ENCODE peak calls at places on chromosomes 16 and 17, in eight cellular contexts. One of them, this sample, is unnamed.

GRCh38 chr17:72774251-72774650 is 318.2 kb downstream of the SLC39A11 start:
- DNase-seq in foreskin fibroblast: no peak
- DNase-seq in stimulated activated CD4-positive, alpha-beta T cell treated with anti-CD3 and anti-CD28 coated beads, Interleukin-15, amount 100 ng/mL, for 1 hour: no peak
- DNase-seq in activated T-cell treated with anti-CD3 and anti-CD28 coated beads, Interleukin-2, amount 50 U/mL, for 48 hours: no peak
- DNase-seq in adipocyte: no peak
- DNase-seq in kidney epithelial cell: no peak
- DNase-seq in CD4-positive, alpha-beta T cell: no peak
- DNase-seq in activated T-helper 1 cell treated with anti-CD3 and anti-CD28 coated beads, Interleukin-2, amount 50 U/mL, for 16 hours: no peak
- DNase-seq in this sample: no peak

GRCh38 chr16:85391175-85391707 is 221.9 kb upstream of the GSE1 start:
- DNase-seq in foreskin fibroblast: no peak
- DNase-seq in stimulated activated CD4-positive, alpha-beta T cell treated with anti-CD3 and anti-CD28 coated beads, Interleukin-15, amount 100 ng/mL, for 1 hour: no peak
- DNase-seq in activated T-cell treated with anti-CD3 and anti-CD28 coated beads, Interleukin-2, amount 50 U/mL, for 48 hours: no peak
- DNase-seq in adipocyte: no peak
- DNase-seq in kidney epithelial cell: no peak
- DNase-seq in CD4-positive, alpha-beta T cell: no peak
- DNase-seq in activated T-helper 1 cell treated with anti-CD3 and anti-CD28 coated beads, Interleukin-2, amount 50 U/mL, for 16 hours: no peak
- DNase-seq in this sample: no peak

GRCh38 chr17:51442112-51442865 is 181.9 kb downstream of the UTP18 start:
- DNase-seq in foreskin fibroblast: no peak
- DNase-seq in stimulated activated CD4-positive, alpha-beta T cell treated with anti-CD3 and anti-CD28 coated beads, Interleukin-15, amount 100 ng/mL, for 1 hour: no peak
- DNase-seq in activated T-cell treated with anti-CD3 and anti-CD28 coated beads, Interleukin-2, amount 50 U/mL, for 48 hours: no peak
- DNase-seq in adipocyte: no peak
- DNase-seq in kidney epithelial cell: no peak
- DNase-seq in CD4-positive, alpha-beta T cell: no peak
- DNase-seq in activated T-helper 1 cell treated with anti-CD3 and anti-CD28 coated beads, Interleukin-2, amount 50 U/mL, for 16 hours: no peak
- DNase-seq in this sample: no peak

GRCh38 chr17:3963214-3964201 is 729 bp downstream of the ATP2A3 start:
- DNase-seq in foreskin fibroblast: no peak
- DNase-seq in stimulated activated CD4-positive, alpha-beta T cell treated with anti-CD3 and anti-CD28 coated beads, Interleukin-15, amount 100 ng/mL, for 1 hour: peak; percentile 46
- DNase-seq in activated T-cell treated with anti-CD3 and anti-CD28 coated beads, Interleukin-2, amount 50 U/mL, for 48 hours: peak; percentile 74
- DNase-seq in adipocyte: no peak
- DNase-seq in kidney epithelial cell: no peak
- DNase-seq in CD4-positive, alpha-beta T cell: peak; percentile 57
- DNase-seq in activated T-helper 1 cell treated with anti-CD3 and anti-CD28 coated beads, Interleukin-2, amount 50 U/mL, for 16 hours: peak; percentile 48
- DNase-seq in this sample: no peak

GRCh38 chr17:38711792-38712571 is 6.9 kb downstream of the MLLT6 start:
- DNase-seq in foreskin fibroblast: no peak
- DNase-seq in stimulated activated CD4-positive, alpha-beta T cell treated with anti-CD3 and anti-CD28 coated beads, Interleukin-15, amount 100 ng/mL, for 1 hour: no peak
- DNase-seq in activated T-cell treated with anti-CD3 and anti-CD28 coated beads, Interleukin-2, amount 50 U/mL, for 48 hours: no peak
- DNase-seq in adipocyte: no peak
- DNase-seq in kidney epithelial cell: no peak
- DNase-seq in CD4-positive, alpha-beta T cell: no peak
- DNase-seq in activated T-helper 1 cell treated with anti-CD3 and anti-CD28 coated beads, Interleukin-2, amount 50 U/mL, for 16 hours: no peak
- DNase-seq in this sample: no peak

GRCh38 chr17:58447039-58447975 is 30.0 kb upstream of the RNF43 start:
- DNase-seq in foreskin fibroblast: peak; percentile 68
- DNase-seq in stimulated activated CD4-positive, alpha-beta T cell treated with anti-CD3 and anti-CD28 coated beads, Interleukin-15, amount 100 ng/mL, for 1 hour: peak; percentile 5
- DNase-seq in activated T-cell treated with anti-CD3 and anti-CD28 coated beads, Interleukin-2, amount 50 U/mL, for 48 hours: peak; percentile 80
- DNase-seq in adipocyte: peak; percentile 64
- DNase-seq in kidney epithelial cell: peak; percentile 51
- DNase-seq in CD4-positive, alpha-beta T cell: peak; percentile 36
- DNase-seq in activated T-helper 1 cell treated with anti-CD3 and anti-CD28 coated beads, Interleukin-2, amount 50 U/mL, for 16 hours: no peak
- DNase-seq in this sample: no peak

GRCh38 chr17:14006249-14006942 is 62.9 kb upstream of the COX10 start:
- DNase-seq in foreskin fibroblast: no peak
- DNase-seq in stimulated activated CD4-positive, alpha-beta T cell treated with anti-CD3 and anti-CD28 coated beads, Interleukin-15, amount 100 ng/mL, for 1 hour: no peak
- DNase-seq in activated T-cell treated with anti-CD3 and anti-CD28 coated beads, Interleukin-2, amount 50 U/mL, for 48 hours: no peak
- DNase-seq in adipocyte: no peak
- DNase-seq in kidney epithelial cell: no peak
- DNase-seq in CD4-positive, alpha-beta T cell: no peak
- DNase-seq in activated T-helper 1 cell treated with anti-CD3 and anti-CD28 coated beads, Interleukin-2, amount 50 U/mL, for 16 hours: no peak
- DNase-seq in this sample: no peak

GRCh38 chr17:21280081-21280518 is 4.4 kb upstream of the MAP2K3 start:
- DNase-seq in foreskin fibroblast: peak; percentile 73
- DNase-seq in stimulated activated CD4-positive, alpha-beta T cell treated with anti-CD3 and anti-CD28 coated beads, Interleukin-15, amount 100 ng/mL, for 1 hour: peak; percentile 78
- DNase-seq in activated T-cell treated with anti-CD3 and anti-CD28 coated beads, Interleukin-2, amount 50 U/mL, for 48 hours: peak; percentile 95
- DNase-seq in adipocyte: peak; percentile 91
- DNase-seq in kidney epithelial cell: no peak
- DNase-seq in CD4-positive, alpha-beta T cell: peak; percentile 89
- DNase-seq in activated T-helper 1 cell treated with anti-CD3 and anti-CD28 coated beads, Interleukin-2, amount 50 U/mL, for 16 hours: peak; percentile 89
- DNase-seq in this sample: peak; percentile 92

GRCh38 chr17:27937026-27937546 is 43.9 kb upstream of the LYRM9 start:
- DNase-seq in foreskin fibroblast: no peak
- DNase-seq in stimulated activated CD4-positive, alpha-beta T cell treated with anti-CD3 and anti-CD28 coated beads, Interleukin-15, amount 100 ng/mL, for 1 hour: no peak
- DNase-seq in activated T-cell treated with anti-CD3 and anti-CD28 coated beads, Interleukin-2, amount 50 U/mL, for 48 hours: no peak
- DNase-seq in adipocyte: no peak
- DNase-seq in kidney epithelial cell: no peak
- DNase-seq in CD4-positive, alpha-beta T cell: no peak
- DNase-seq in activated T-helper 1 cell treated with anti-CD3 and anti-CD28 coated beads, Interleukin-2, amount 50 U/mL, for 16 hours: no peak
- DNase-seq in this sample: no peak

GRCh38 chr17:78765821-78766220 is 16.3 kb downstream of the CYTH1 start:
- DNase-seq in foreskin fibroblast: no peak
- DNase-seq in stimulated activated CD4-positive, alpha-beta T cell treated with anti-CD3 and anti-CD28 coated beads, Interleukin-15, amount 100 ng/mL, for 1 hour: no peak
- DNase-seq in activated T-cell treated with anti-CD3 and anti-CD28 coated beads, Interleukin-2, amount 50 U/mL, for 48 hours: no peak
- DNase-seq in adipocyte: no peak
- DNase-seq in kidney epithelial cell: no peak
- DNase-seq in CD4-positive, alpha-beta T cell: no peak
- DNase-seq in activated T-helper 1 cell treated with anti-CD3 and anti-CD28 coated beads, Interleukin-2, amount 50 U/mL, for 16 hours: no peak
- DNase-seq in this sample: no peak

GRCh38 chr16:75566040-75566888 is at the start of gene GABARAPL2:
- DNase-seq in foreskin fibroblast: peak; percentile 56
- DNase-seq in stimulated activated CD4-positive, alpha-beta T cell treated with anti-CD3 and anti-CD28 coated beads, Interleukin-15, amount 100 ng/mL, for 1 hour: peak; percentile 81
- DNase-seq in activated T-cell treated with anti-CD3 and anti-CD28 coated beads, Interleukin-2, amount 50 U/mL, for 48 hours: peak; percentile 94
- DNase-seq in adipocyte: peak; percentile 93
- DNase-seq in kidney epithelial cell: peak; percentile 23
- DNase-seq in CD4-positive, alpha-beta T cell: peak; percentile 83
- DNase-seq in activated T-helper 1 cell treated with anti-CD3 and anti-CD28 coated beads, Interleukin-2, amount 50 U/mL, for 16 hours: peak; percentile 81
- DNase-seq in this sample: peak; percentile 93

GRCh38 chr16:47049901-47050583 is 76.6 kb upstream of the DNAJA2 start:
- DNase-seq in foreskin fibroblast: no peak
- DNase-seq in stimulated activated CD4-positive, alpha-beta T cell treated with anti-CD3 and anti-CD28 coated beads, Interleukin-15, amount 100 ng/mL, for 1 hour: no peak
- DNase-seq in activated T-cell treated with anti-CD3 and anti-CD28 coated beads, Interleukin-2, amount 50 U/mL, for 48 hours: no peak
- DNase-seq in adipocyte: no peak
- DNase-seq in kidney epithelial cell: no peak
- DNase-seq in CD4-positive, alpha-beta T cell: no peak
- DNase-seq in activated T-helper 1 cell treated with anti-CD3 and anti-CD28 coated beads, Interleukin-2, amount 50 U/mL, for 16 hours: no peak
- DNase-seq in this sample: no peak

GRCh38 chr16:2985457-2985856 is 5.2 kb upstream of the PKMYT1 start:
- DNase-seq in foreskin fibroblast: no peak
- DNase-seq in stimulated activated CD4-positive, alpha-beta T cell treated with anti-CD3 and anti-CD28 coated beads, Interleukin-15, amount 100 ng/mL, for 1 hour: no peak
- DNase-seq in activated T-cell treated with anti-CD3 and anti-CD28 coated beads, Interleukin-2, amount 50 U/mL, for 48 hours: no peak
- DNase-seq in adipocyte: no peak
- DNase-seq in kidney epithelial cell: no peak
- DNase-seq in CD4-positive, alpha-beta T cell: no peak
- DNase-seq in activated T-helper 1 cell treated with anti-CD3 and anti-CD28 coated beads, Interleukin-2, amount 50 U/mL, for 16 hours: no peak
- DNase-seq in this sample: no peak

GRCh38 chr17:17028059-17028877 is 14.0 kb upstream of the MPRIP start:
- DNase-seq in foreskin fibroblast: no peak
- DNase-seq in stimulated activated CD4-positive, alpha-beta T cell treated with anti-CD3 and anti-CD28 coated beads, Interleukin-15, amount 100 ng/mL, for 1 hour: no peak
- DNase-seq in activated T-cell treated with anti-CD3 and anti-CD28 coated beads, Interleukin-2, amount 50 U/mL, for 48 hours: no peak
- DNase-seq in adipocyte: peak; percentile 75
- DNase-seq in kidney epithelial cell: peak; percentile 88
- DNase-seq in CD4-positive, alpha-beta T cell: no peak
- DNase-seq in activated T-helper 1 cell treated with anti-CD3 and anti-CD28 coated beads, Interleukin-2, amount 50 U/mL, for 16 hours: no peak
- DNase-seq in this sample: peak; percentile 86

GRCh38 chr17:48543854-48544355 is 1.0 kb downstream of the HOXB2 start:
- DNase-seq in foreskin fibroblast: no peak
- DNase-seq in stimulated activated CD4-positive, alpha-beta T cell treated with anti-CD3 and anti-CD28 coated beads, Interleukin-15, amount 100 ng/mL, for 1 hour: peak; percentile 9
- DNase-seq in activated T-cell treated with anti-CD3 and anti-CD28 coated beads, Interleukin-2, amount 50 U/mL, for 48 hours: peak; percentile 73
- DNase-seq in adipocyte: no peak
- DNase-seq in kidney epithelial cell: no peak
- DNase-seq in CD4-positive, alpha-beta T cell: no peak
- DNase-seq in activated T-helper 1 cell treated with anti-CD3 and anti-CD28 coated beads, Interleukin-2, amount 50 U/mL, for 16 hours: no peak
- DNase-seq in this sample: no peak

GRCh38 chr17:72665841-72666518 is 426.5 kb downstream of the SLC39A11 start:
- DNase-seq in foreskin fibroblast: peak; percentile 58
- DNase-seq in stimulated activated CD4-positive, alpha-beta T cell treated with anti-CD3 and anti-CD28 coated beads, Interleukin-15, amount 100 ng/mL, for 1 hour: no peak
- DNase-seq in activated T-cell treated with anti-CD3 and anti-CD28 coated beads, Interleukin-2, amount 50 U/mL, for 48 hours: no peak
- DNase-seq in adipocyte: no peak
- DNase-seq in kidney epithelial cell: no peak
- DNase-seq in CD4-positive, alpha-beta T cell: no peak
- DNase-seq in activated T-helper 1 cell treated with anti-CD3 and anti-CD28 coated beads, Interleukin-2, amount 50 U/mL, for 16 hours: no peak
- DNase-seq in this sample: no peak

GRCh38 chr17:40323731-40324650 is 15.0 kb downstream of the RARA start:
- DNase-seq in foreskin fibroblast: no peak
- DNase-seq in stimulated activated CD4-positive, alpha-beta T cell treated with anti-CD3 and anti-CD28 coated beads, Interleukin-15, amount 100 ng/mL, for 1 hour: peak; percentile 50
- DNase-seq in activated T-cell treated with anti-CD3 and anti-CD28 coated beads, Interleukin-2, amount 50 U/mL, for 48 hours: peak; percentile 70
- DNase-seq in adipocyte: no peak
- DNase-seq in kidney epithelial cell: no peak
- DNase-seq in CD4-positive, alpha-beta T cell: peak; percentile 59
- DNase-seq in activated T-helper 1 cell treated with anti-CD3 and anti-CD28 coated beads, Interleukin-2, amount 50 U/mL, for 16 hours: no peak
- DNase-seq in this sample: no peak

GRCh38 chr17:82477934-82478333 is 19.4 kb downstream of the NARF start:
- DNase-seq in foreskin fibroblast: no peak
- DNase-seq in stimulated activated CD4-positive, alpha-beta T cell treated with anti-CD3 and anti-CD28 coated beads, Interleukin-15, amount 100 ng/mL, for 1 hour: no peak
- DNase-seq in activated T-cell treated with anti-CD3 and anti-CD28 coated beads, Interleukin-2, amount 50 U/mL, for 48 hours: no peak
- DNase-seq in adipocyte: no peak
- DNase-seq in kidney epithelial cell: no peak
- DNase-seq in CD4-positive, alpha-beta T cell: no peak
- DNase-seq in activated T-helper 1 cell treated with anti-CD3 and anti-CD28 coated beads, Interleukin-2, amount 50 U/mL, for 16 hours: no peak
- DNase-seq in this sample: no peak

GRCh38 chr17:66494023-66494803 is 191.8 kb downstream of the PRKCA start:
- DNase-seq in foreskin fibroblast: peak; percentile 92
- DNase-seq in stimulated activated CD4-positive, alpha-beta T cell treated with anti-CD3 and anti-CD28 coated beads, Interleukin-15, amount 100 ng/mL, for 1 hour: no peak
- DNase-seq in activated T-cell treated with anti-CD3 and anti-CD28 coated beads, Interleukin-2, amount 50 U/mL, for 48 hours: no peak
- DNase-seq in adipocyte: peak; percentile 71
- DNase-seq in kidney epithelial cell: peak; percentile 53
- DNase-seq in CD4-positive, alpha-beta T cell: no peak
- DNase-seq in activated T-helper 1 cell treated with anti-CD3 and anti-CD28 coated beads, Interleukin-2, amount 50 U/mL, for 16 hours: no peak
- DNase-seq in this sample: no peak

GRCh38 chr17:36849871-36850348 is 87.4 kb upstream of the LHX1 start:
- DNase-seq in foreskin fibroblast: peak; percentile 61
- DNase-seq in stimulated activated CD4-positive, alpha-beta T cell treated with anti-CD3 and anti-CD28 coated beads, Interleukin-15, amount 100 ng/mL, for 1 hour: no peak
- DNase-seq in activated T-cell treated with anti-CD3 and anti-CD28 coated beads, Interleukin-2, amount 50 U/mL, for 48 hours: peak; percentile 76
- DNase-seq in adipocyte: no peak
- DNase-seq in kidney epithelial cell: peak; percentile 67
- DNase-seq in CD4-positive, alpha-beta T cell: no peak
- DNase-seq in activated T-helper 1 cell treated with anti-CD3 and anti-CD28 coated beads, Interleukin-2, amount 50 U/mL, for 16 hours: no peak
- DNase-seq in this sample: no peak

GRCh38 chr16:29315916-29316517 is 90.5 kb downstream of the NPIPB11 start:
- DNase-seq in foreskin fibroblast: no peak
- DNase-seq in stimulated activated CD4-positive, alpha-beta T cell treated with anti-CD3 and anti-CD28 coated beads, Interleukin-15, amount 100 ng/mL, for 1 hour: no peak
- DNase-seq in activated T-cell treated with anti-CD3 and anti-CD28 coated beads, Interleukin-2, amount 50 U/mL, for 48 hours: no peak
- DNase-seq in adipocyte: no peak
- DNase-seq in kidney epithelial cell: no peak
- DNase-seq in CD4-positive, alpha-beta T cell: no peak
- DNase-seq in activated T-helper 1 cell treated with anti-CD3 and anti-CD28 coated beads, Interleukin-2, amount 50 U/mL, for 16 hours: no peak
- DNase-seq in this sample: no peak

GRCh38 chr17:78499715-78500540 is 77.3 kb downstream of the DNAH17 start:
- DNase-seq in foreskin fibroblast: no peak
- DNase-seq in stimulated activated CD4-positive, alpha-beta T cell treated with anti-CD3 and anti-CD28 coated beads, Interleukin-15, amount 100 ng/mL, for 1 hour: no peak
- DNase-seq in activated T-cell treated with anti-CD3 and anti-CD28 coated beads, Interleukin-2, amount 50 U/mL, for 48 hours: no peak
- DNase-seq in adipocyte: no peak
- DNase-seq in kidney epithelial cell: no peak
- DNase-seq in CD4-positive, alpha-beta T cell: no peak
- DNase-seq in activated T-helper 1 cell treated with anti-CD3 and anti-CD28 coated beads, Interleukin-2, amount 50 U/mL, for 16 hours: no peak
- DNase-seq in this sample: no peak

GRCh38 chr17:151004-151403 is 13.6 kb downstream of the SCGB1C2 start:
- DNase-seq in foreskin fibroblast: no peak
- DNase-seq in stimulated activated CD4-positive, alpha-beta T cell treated with anti-CD3 and anti-CD28 coated beads, Interleukin-15, amount 100 ng/mL, for 1 hour: no peak
- DNase-seq in activated T-cell treated with anti-CD3 and anti-CD28 coated beads, Interleukin-2, amount 50 U/mL, for 48 hours: no peak
- DNase-seq in adipocyte: no peak
- DNase-seq in kidney epithelial cell: no peak
- DNase-seq in CD4-positive, alpha-beta T cell: no peak
- DNase-seq in activated T-helper 1 cell treated with anti-CD3 and anti-CD28 coated beads, Interleukin-2, amount 50 U/mL, for 16 hours: no peak
- DNase-seq in this sample: no peak